ENCODE peak calls at places on chromosomes 12 and 14, in six cellular contexts. R is body of pancreas, O is nephron progenitor cell, G is cardiac fibroblast, Z is lung, B is brain microvascular endothelial cell. H is an unnamed sample.

GRCh38 chr12:89206375-89206774 is 145.9 kb downstream of the DUSP6 start:
- DNase-seq in Z (no peak), O (no peak), G (no peak), B (no peak), R (no peak), H (no peak)

GRCh38 chr12:116406529-116406928 is 129.0 kb upstream of the MED13L start:
- DNase-seq in O (peak; percentile 76), Z (peak; percentile 68), R (peak; percentile 79), G (peak; percentile 96), B (peak; percentile 67), H (no peak)

GRCh38 chr14:24335461-24336146 is 733 bp upstream of the ADCY4 start:
- DNase-seq in R (no peak), O (peak; percentile 36), G (no peak), B (no peak), Z (no peak), H (no peak)

GRCh38 chr12:12403264-12404248 is 46.7 kb downstream of the BORCS5 start:
- DNase-seq in Z (no peak), B (no peak), R (peak; percentile 17), O (no peak), G (no peak), H (no peak)

GRCh38 chr14:61186793-61187641 is 94.1 kb downstream of the TMEM30B start:
- DNase-seq in O (no peak), R (no peak), Z (no peak), B (peak; percentile 47), G (no peak), H (no peak)

GRCh38 chr12:10562306-10562933 is 51.0 kb downstream of the MAGOHB start:
- DNase-seq in B (peak; percentile 38), G (peak; percentile 73), O (no peak), Z (no peak), R (peak; percentile 24), H (no peak)

GRCh38 chr12:65631621-65632111 is 192.6 kb upstream of the HMGA2 start:
- DNase-seq in R (peak; percentile 4), B (peak; percentile 99), Z (no peak), G (peak; percentile 100), O (no peak), H (no peak)

GRCh38 chr14:23061995-23062394 is 4.7 kb upstream of the CDH24 start:
- DNase-seq in O (no peak), B (peak; percentile 96), G (peak; percentile 95), Z (peak; percentile 83), R (peak; percentile 83), H (no peak)

GRCh38 chr12:109445224-109445623 is 31.9 kb downstream of the KCTD10 start:
- DNase-seq in R (no peak), G (peak; percentile 52), B (peak; percentile 14), O (no peak), Z (no peak), H (no peak)

GRCh38 chr12:121858662-121859572 is at the start of gene HPD:
- DNase-seq in G (peak; percentile 84), O (peak; percentile 52), R (peak; percentile 80), B (peak; percentile 67), Z (peak; percentile 47), H (no peak)

GRCh38 chr12:65430571-65431306 is 152.3 kb downstream of the MSRB3 start:
- DNase-seq in Z (no peak), G (peak; percentile 93), O (no peak), R (no peak), B (peak; percentile 29), H (no peak)

GRCh38 chr14:103716899-103717411 is 1.3 kb downstream of the ZFYVE21 start:
- DNase-seq in R (no peak), B (no peak), O (no peak), G (no peak), Z (no peak), H (no peak)

GRCh38 chr14:89826581-89826980 is 127.9 kb downstream of the EFCAB11 start:
- DNase-seq in B (no peak), Z (no peak), R (no peak), O (no peak), G (no peak), H (no peak)

GRCh38 chr12:74280156-74280655 is 257.4 kb upstream of the ATXN7L3B start:
- DNase-seq in B (no peak), R (no peak), O (no peak), G (no peak), Z (no peak), H (no peak)

GRCh38 chr12:43309845-43310405 is 242.1 kb downstream of the ADAMTS20 start:
- DNase-seq in R (no peak), B (peak; percentile 81), G (peak; percentile 90), O (no peak), Z (no peak), H (no peak)

GRCh38 chr14:97301931-97302559 is 504.9 kb downstream of the VRK1 start:
- DNase-seq in G (no peak), B (no peak), R (no peak), Z (no peak), O (no peak), H (no peak)

GRCh38 chr14:97298775-97299174 is 501.6 kb downstream of the VRK1 start:
- DNase-seq in G (no peak), B (no peak), R (no peak), O (no peak), Z (no peak), H (no peak)

GRCh38 chr14:97295108-97295710 is 498.0 kb downstream of the VRK1 start:
- DNase-seq in O (no peak), B (no peak), R (no peak), Z (no peak), G (no peak), H (no peak)

GRCh38 chr14:97299661-97300060 is 502.5 kb downstream of the VRK1 start:
- DNase-seq in G (no peak), O (peak; percentile 8), R (no peak), Z (no peak), B (no peak), H (no peak)

GRCh38 chr14:97298331-97298730 is 501.1 kb downstream of the VRK1 start:
- DNase-seq in G (no peak), Z (no peak), B (no peak), O (peak; percentile 25), R (no peak), H (no peak)
- TF ChIP-seq CTCF in G (no peak), Z (no peak), B (no peak), O (peak; percentile 31), R (peak; percentile 11), H (peak; percentile 36)

GRCh38 chr14:105282098-105282725 is 18.6 kb downstream of the BRF1 start:
- DNase-seq in B (no peak), O (no peak), G (no peak), R (peak; percentile 72), Z (no peak), H (no peak)
- TF ChIP-seq CTCF in B (no peak), O (no peak), G (no peak), R (no peak), Z (no peak), H (no peak)

DNA sequence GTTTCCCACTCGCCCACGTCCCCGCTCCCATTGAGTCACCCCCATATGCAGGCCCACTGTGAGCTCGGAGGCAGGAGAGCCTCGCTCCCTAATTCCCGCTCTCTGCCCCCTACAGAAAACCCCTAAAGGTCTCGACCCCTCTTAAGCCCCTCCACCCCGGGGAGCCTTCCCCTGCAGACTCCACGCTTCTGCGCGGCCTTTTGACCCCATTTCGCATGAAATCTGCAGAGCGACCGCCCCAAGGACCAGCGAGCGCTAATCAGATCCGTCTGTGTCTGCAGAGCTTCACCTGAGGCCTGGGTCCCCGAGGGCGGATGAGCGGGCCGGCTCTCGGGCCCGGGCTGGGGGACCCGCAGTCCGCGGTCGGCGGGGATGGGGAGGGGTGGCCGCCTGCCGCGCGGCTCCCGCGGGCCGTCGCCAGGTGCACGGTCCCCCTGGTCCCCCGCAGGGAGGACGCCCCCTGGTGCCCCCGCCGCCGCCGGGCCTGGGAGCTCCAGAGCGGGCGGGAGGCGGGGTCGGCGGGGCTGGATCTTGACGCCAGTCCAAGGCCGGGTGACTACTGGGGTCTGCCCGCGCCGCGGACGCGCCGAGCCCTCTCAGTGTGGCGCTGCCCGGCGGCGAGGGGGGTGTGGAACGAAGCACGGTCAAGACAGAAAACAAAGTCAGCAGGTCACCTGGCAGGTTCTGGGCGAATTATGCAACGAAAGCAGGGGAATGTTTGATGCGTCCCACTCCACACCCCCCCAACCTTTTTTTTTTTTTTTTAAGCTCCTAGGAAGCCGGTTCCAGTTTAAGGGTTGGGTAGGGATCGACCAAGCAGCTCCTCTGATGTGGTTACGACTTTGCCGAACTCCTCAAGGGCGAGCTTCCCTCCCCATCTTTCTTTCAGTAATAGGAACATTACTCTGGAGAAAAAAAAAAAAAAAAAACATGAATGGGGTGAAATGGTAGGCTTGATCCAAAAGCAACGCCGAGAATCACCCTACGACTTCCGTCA is 9.9 kb downstream of the BMP4 start:
- DNase-seq in B (no peak), R (peak; percentile 16), O (peak; percentile 85), G (no peak), Z (no peak), H (peak; percentile 58)
- TF ChIP-seq CTCF in B (no peak), R (no peak), O (no peak), G (no peak), Z (no peak), H (peak; percentile 53)

GRCh38 chr12:30797689-30798088 is 42.9 kb upstream of the CAPRIN2 start:
- DNase-seq in O (no peak), Z (no peak), R (no peak), B (no peak), G (peak; percentile 8), H (no peak)
- TF ChIP-seq CTCF in O (no peak), Z (no peak), R (no peak), B (peak; percentile 25), G (no peak), H (no peak)

GRCh38 chr14:93163570-93163969 is 21.1 kb downstream of the MOAP1 start:
- DNase-seq in R (no peak), G (no peak), B (no peak), O (no peak), Z (no peak), H (no peak)
- TF ChIP-seq CTCF in R (no peak), G (no peak), B (no peak), O (no peak), Z (no peak), H (no peak)

GRCh38 chr12:100995201-100995600 is 200.6 kb downstream of the ANO4 start:
- DNase-seq in G (peak; percentile 86), B (peak; percentile 6), R (no peak), O (no peak), Z (no peak), H (no peak)

GRCh38 chr12:100991059-100991562 is 196.5 kb downstream of the ANO4 start:
- DNase-seq in G (no peak), R (no peak), B (no peak), O (no peak), Z (no peak), H (no peak)

GRCh38 chr12:100995771-100996170 is 201.2 kb downstream of the ANO4 start:
- DNase-seq in Z (no peak), O (no peak), R (no peak), G (no peak), B (no peak), H (no peak)

GRCh38 chr12:100992194-100992593 is 197.6 kb downstream of the ANO4 start:
- DNase-seq in R (no peak), B (no peak), Z (no peak), G (no peak), O (no peak), H (no peak)

GRCh38 chr12:100993916-100994315 is 199.3 kb downstream of the ANO4 start:
- DNase-seq in Z (no peak), O (no peak), B (no peak), R (no peak), G (no peak), H (no peak)
- TF ChIP-seq CTCF in Z (no peak), O (no peak), B (peak; percentile 11), R (no peak), G (no peak), H (no peak)

H was measured in progenitor cell of endocrine pancreas.